ENCODE peak calls at places on chromosomes 11 and 22, in eight cellular contexts. P is OCI-LY7; H is psoas muscle; R is lower lobe of right lung; V is CD8-positive, alpha-beta memory T cell; F is cardiac fibroblast; D is fibroblast of pulmonary artery; S is AG10803. E is an unnamed sample.
A peak's percentile ranks its signal among the peaks of the same experiment; 100 is the strongest.

GRCh38 chr22:27253108-27253507 is 548.4 kb downstream of the MN1 start:
- DNase-seq in P (no peak), H (no peak), R (no peak), V (no peak), F (no peak), D (no peak), S (no peak), E (no peak)

GRCh38 chr11:9320047-9320446 is 5.7 kb upstream of the TMEM41B start:
- DNase-seq in P (no peak), H (no peak), R (no peak), V (no peak), F (no peak), D (no peak), S (no peak), E (no peak)

GRCh38 chr11:2709429-2709828 is 9.6 kb upstream of the KCNQ1OT1 start:
- DNase-seq in P (no peak), H (no peak), R (no peak), V (no peak), F (peak; percentile 97), D (peak; percentile 95), S (no peak), E (peak; percentile 96)

GRCh38 chr11:76056881-76057280 is 149.4 kb downstream of the WNT11 start:
- DNase-seq in P (no peak), H (no peak), R (no peak), V (no peak), F (no peak), D (no peak), S (no peak), E (no peak)

GRCh38 chr22:42996646-42997365 is 18.1 kb downstream of the PACSIN2 start:
- DNase-seq in P (no peak), H (no peak), R (no peak), V (no peak), F (peak; percentile 35), D (no peak), S (peak; percentile 73), E (peak; percentile 68)

GRCh38 chr22:23270798-23271596 is 90.7 kb downstream of the BCR start:
- DNase-seq in P (peak; percentile 65), H (no peak), R (no peak), V (no peak), F (no peak), D (no peak), S (no peak), E (no peak)

GRCh38 chr11:128463386-128463829 is 124.0 kb downstream of the ETS1 start:
- DNase-seq in P (no peak), H (no peak), R (no peak), V (no peak), F (peak; percentile 96), D (peak; percentile 97), S (peak; percentile 80), E (peak; percentile 94)

GRCh38 chr11:76786053-76787014 is 3.2 kb downstream of the TSKU start:
- DNase-seq in P (no peak), H (no peak), R (no peak), V (no peak), F (no peak), D (no peak), S (no peak), E (no peak)

GRCh38 chr11:65503923-65504670 is 5.3 kb downstream of the MALAT1 start:
- DNase-seq in P (no peak), H (no peak), R (no peak), V (no peak), F (peak; percentile 85), D (peak; percentile 79), S (peak; percentile 71), E (peak; percentile 78)

GRCh38 chr11:58784995-58785394 is 53.3 kb upstream of the GLYAT start:
- DNase-seq in P (no peak), H (no peak), R (no peak), V (no peak), F (no peak), D (no peak), S (no peak), E (no peak)

GRCh38 chr22:30823015-30823370 is 128.3 kb downstream of the OSBP2 start:
- DNase-seq in P (no peak), H (no peak), R (no peak), V (no peak), F (no peak), D (no peak), S (no peak), E (no peak)
- H3K4me3 ChIP-seq in P (no peak overlapping the region), H (peak overlapping the region; percentile 67), R (peak overlapping the region; percentile 49), V (no peak overlapping the region), F (peak overlapping the region; percentile 52), D (no peak overlapping the region), S (no peak overlapping the region), E (no peak overlapping the region)

DNA sequence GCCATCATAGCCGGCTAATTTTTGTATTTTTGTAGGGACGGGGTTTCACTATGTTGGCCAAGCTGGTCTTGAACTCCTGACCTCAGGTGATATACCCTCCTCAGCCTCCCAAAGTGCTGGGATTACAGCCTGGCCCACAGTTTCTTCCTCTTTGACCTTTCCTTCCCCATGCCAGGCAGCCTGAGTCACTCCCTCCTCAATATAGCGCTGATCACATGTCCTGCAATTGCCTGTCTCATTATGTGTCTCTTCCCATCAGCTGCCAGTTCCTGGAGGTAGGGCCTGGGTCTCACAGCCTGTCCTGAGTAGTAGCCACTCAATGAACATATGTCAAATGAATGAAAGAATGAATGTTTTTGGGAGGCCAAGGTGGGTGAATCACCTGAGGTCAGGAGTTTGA is 43.0 kb upstream of the CCDC134 start:
- DNase-seq in P (no peak), H (no peak), R (no peak), V (no peak), F (no peak), D (no peak), S (no peak), E (no peak)
- H3K4me3 ChIP-seq in P (no peak overlapping the region), H (no peak overlapping the region), R (no peak overlapping the region), V (no peak overlapping the region), F (no peak overlapping the region), D (no peak overlapping the region), S (no peak overlapping the region), E (no peak overlapping the region)

GRCh38 chr11:117972044-117972443 is 14.2 kb upstream of the IL10RA start:
- DNase-seq in P (no peak), H (no peak), R (no peak), V (no peak), F (no peak), D (no peak), S (no peak), E (no peak)
- H3K4me3 ChIP-seq in P (no peak overlapping the region), H (no peak overlapping the region), R (no peak overlapping the region), V (no peak overlapping the region), F (no peak overlapping the region), D (no peak overlapping the region), S (no peak overlapping the region), E (no peak overlapping the region)

GRCh38 chr11:67277231-67277961 is 11.1 kb downstream of the GRK2 start:
- DNase-seq in P (peak; percentile 99), H (peak; percentile 94), R (peak; percentile 97), V (peak; percentile 87), F (peak; percentile 91), D (peak; percentile 82), S (peak; percentile 74), E (peak; percentile 79)
- H3K4me3 ChIP-seq in P (peak overlapping the region; percentile 61), H (peak overlapping the region; percentile 56), R (peak overlapping the region; percentile 45), V (peak overlapping the region; percentile 62), F (peak overlapping the region; percentile 46), D (peak overlapping the region; percentile 29), S (peak overlapping the region; percentile 56), E (peak overlapping the region; percentile 43)

GRCh38 chr22:35482311-35482710 is 58.3 kb upstream of the RASD2 start:
- DNase-seq in P (no peak), H (no peak), R (no peak), V (no peak), F (no peak), D (no peak), S (no peak), E (no peak)

GRCh38 chr22:35479359-35479758 is 61.3 kb upstream of the RASD2 start:
- DNase-seq in P (no peak), H (no peak), R (no peak), V (no peak), F (no peak), D (no peak), S (no peak), E (no peak)

GRCh38 chr22:35480627-35481565 is 59.7 kb upstream of the RASD2 start:
- DNase-seq in P (no peak), H (no peak), R (no peak), V (no peak), F (no peak), D (no peak), S (peak; percentile 35), E (peak; percentile 30)

GRCh38 chr22:35477911-35478582 is 62.6 kb upstream of the RASD2 start:
- DNase-seq in P (no peak), H (peak; percentile 78), R (no peak), V (no peak), F (peak; percentile 77), D (peak; percentile 73), S (peak; percentile 83), E (peak; percentile 98)

DNA sequence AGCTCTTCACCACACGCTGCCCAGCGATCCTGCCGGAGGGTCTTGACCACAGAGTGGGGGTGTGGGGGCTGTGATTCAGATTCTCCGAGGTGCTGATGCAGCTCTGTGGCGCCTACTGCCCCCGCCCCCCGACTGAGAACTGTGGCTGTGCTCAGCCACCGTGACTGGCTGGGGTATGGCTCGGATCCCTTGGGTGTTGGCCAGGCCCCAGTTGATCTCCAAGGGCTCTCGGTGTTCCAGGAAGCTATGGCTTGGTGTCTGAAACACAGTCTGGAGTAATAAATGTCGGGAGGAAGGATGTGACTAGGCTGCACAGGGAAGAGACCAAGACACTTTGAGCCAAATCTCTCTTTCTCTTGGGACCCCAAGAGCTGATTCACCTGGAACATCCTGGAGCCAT is 60.5 kb upstream of the RASD2 start:
- DNase-seq in P (no peak), H (peak; percentile 70), R (no peak), V (no peak), F (no peak), D (no peak), S (peak; percentile 53), E (peak; percentile 34)
- H3K4me3 ChIP-seq in P (no peak overlapping the region), H (no peak overlapping the region), R (no peak overlapping the region), V (no peak overlapping the region), F (no peak overlapping the region), D (no peak overlapping the region), S (no peak overlapping the region), E (no peak overlapping the region)

GRCh38 chr22:37515902-37516301 is 3.3 kb downstream of the CARD10 start:
- DNase-seq in P (no peak), H (no peak), R (no peak), V (no peak), F (no peak), D (no peak), S (no peak), E (no peak)
- H3K4me3 ChIP-seq in P (no peak overlapping the region), H (no peak overlapping the region), R (no peak overlapping the region), V (no peak overlapping the region), F (no peak overlapping the region), D (no peak overlapping the region), S (no peak overlapping the region), E (no peak overlapping the region)

GRCh38 chr22:33327348-33327860 is 269.2 kb upstream of the SYN3 start:
- DNase-seq in P (no peak), H (no peak), R (no peak), V (no peak), F (no peak), D (no peak), S (no peak), E (no peak)
- H3K4me3 ChIP-seq in P (no peak overlapping the region), H (no peak overlapping the region), R (no peak overlapping the region), V (no peak overlapping the region), F (no peak overlapping the region), D (no peak overlapping the region), S (no peak overlapping the region), E (no peak overlapping the region)

E was measured in fibroblast of villous mesenchyme.